ENCODE peak calls at places on chromosomes 7 and 10, in eight cellular contexts. One of them, this sample, is unnamed.

GRCh38 chr7:3649678-3650445 is 348.8 kb downstream of the SDK1 start:
- DNase-seq in Peyer's patch: no peak
- DNase-seq in Right ventricle myocardium superior: no peak
- DNase-seq in C1 segment of cervical spinal cord: no peak
- DNase-seq in stimulated activated CD8-positive, alpha-beta memory T cell treated with anti-CD3 and anti-CD28 coated beads, Interleukin-15, amount 100 ng/mL, for 24 hours: no peak
- DNase-seq in mesenchymal stem cell: peak; percentile 67
- DNase-seq in nephron progenitor cell: no peak
- DNase-seq in stimulated activated CD4-positive, alpha-beta T cell treated with anti-CD3 and anti-CD28 coated beads, TNF-alpha, amount 100 ng/mL, for 24 hours: no peak
- DNase-seq in this sample: no peak

GRCh38 chr7:141478845-141479244 is 72.4 kb upstream of the AGK start:
- DNase-seq in stimulated activated CD4-positive, alpha-beta T cell treated with anti-CD3 and anti-CD28 coated beads, TNF-alpha, amount 100 ng/mL, for 24 hours: no peak
- DNase-seq in mesenchymal stem cell: no peak
- DNase-seq in nephron progenitor cell: no peak
- DNase-seq in Right ventricle myocardium superior: no peak
- DNase-seq in Peyer's patch: no peak
- DNase-seq in C1 segment of cervical spinal cord: no peak
- DNase-seq in stimulated activated CD8-positive, alpha-beta memory T cell treated with anti-CD3 and anti-CD28 coated beads, Interleukin-15, amount 100 ng/mL, for 24 hours: no peak
- DNase-seq in this sample: no peak

GRCh38 chr10:129096340-129096984 is 370.6 kb upstream of the MGMT start:
- DNase-seq in stimulated activated CD8-positive, alpha-beta memory T cell treated with anti-CD3 and anti-CD28 coated beads, Interleukin-15, amount 100 ng/mL, for 24 hours: no peak
- DNase-seq in mesenchymal stem cell: peak; percentile 63
- DNase-seq in Right ventricle myocardium superior: peak; percentile 50
- DNase-seq in Peyer's patch: no peak
- DNase-seq in stimulated activated CD4-positive, alpha-beta T cell treated with anti-CD3 and anti-CD28 coated beads, TNF-alpha, amount 100 ng/mL, for 24 hours: no peak
- DNase-seq in C1 segment of cervical spinal cord: no peak
- DNase-seq in nephron progenitor cell: no peak
- DNase-seq in this sample: no peak

GRCh38 chr10:123154943-123155505 is 822 bp downstream of the BUB3 start:
- DNase-seq in Right ventricle myocardium superior: peak; percentile 61
- DNase-seq in mesenchymal stem cell: peak; percentile 65
- DNase-seq in C1 segment of cervical spinal cord: no peak
- DNase-seq in nephron progenitor cell: no peak
- DNase-seq in stimulated activated CD4-positive, alpha-beta T cell treated with anti-CD3 and anti-CD28 coated beads, TNF-alpha, amount 100 ng/mL, for 24 hours: no peak
- DNase-seq in stimulated activated CD8-positive, alpha-beta memory T cell treated with anti-CD3 and anti-CD28 coated beads, Interleukin-15, amount 100 ng/mL, for 24 hours: no peak
- DNase-seq in Peyer's patch: no peak
- DNase-seq in this sample: no peak

GRCh38 chr10:6269953-6270867 is 67.5 kb downstream of the PFKFB3 start:
- DNase-seq in C1 segment of cervical spinal cord: no peak
- DNase-seq in Right ventricle myocardium superior: no peak
- DNase-seq in stimulated activated CD8-positive, alpha-beta memory T cell treated with anti-CD3 and anti-CD28 coated beads, Interleukin-15, amount 100 ng/mL, for 24 hours: peak; percentile 26
- DNase-seq in mesenchymal stem cell: peak; percentile 54
- DNase-seq in stimulated activated CD4-positive, alpha-beta T cell treated with anti-CD3 and anti-CD28 coated beads, TNF-alpha, amount 100 ng/mL, for 24 hours: peak; percentile 21
- DNase-seq in Peyer's patch: no peak
- DNase-seq in nephron progenitor cell: no peak
- DNase-seq in this sample: no peak

GRCh38 chr10:117646718-117647117 is 104.2 kb downstream of the EMX2 start:
- DNase-seq in stimulated activated CD4-positive, alpha-beta T cell treated with anti-CD3 and anti-CD28 coated beads, TNF-alpha, amount 100 ng/mL, for 24 hours: no peak
- DNase-seq in nephron progenitor cell: no peak
- DNase-seq in mesenchymal stem cell: no peak
- DNase-seq in stimulated activated CD8-positive, alpha-beta memory T cell treated with anti-CD3 and anti-CD28 coated beads, Interleukin-15, amount 100 ng/mL, for 24 hours: no peak
- DNase-seq in C1 segment of cervical spinal cord: no peak
- DNase-seq in Peyer's patch: no peak
- DNase-seq in Right ventricle myocardium superior: no peak
- DNase-seq in this sample: no peak

GRCh38 chr7:56105508-56105907 is 768 bp downstream of the CHCHD2 start:
- DNase-seq in stimulated activated CD4-positive, alpha-beta T cell treated with anti-CD3 and anti-CD28 coated beads, TNF-alpha, amount 100 ng/mL, for 24 hours: no peak
- DNase-seq in C1 segment of cervical spinal cord: no peak
- DNase-seq in nephron progenitor cell: no peak
- DNase-seq in mesenchymal stem cell: peak; percentile 81
- DNase-seq in Peyer's patch: no peak
- DNase-seq in stimulated activated CD8-positive, alpha-beta memory T cell treated with anti-CD3 and anti-CD28 coated beads, Interleukin-15, amount 100 ng/mL, for 24 hours: no peak
- DNase-seq in Right ventricle myocardium superior: no peak
- DNase-seq in this sample: no peak

GRCh38 chr10:98382691-98383101 is 32.3 kb downstream of the PYROXD2 start:
- DNase-seq in mesenchymal stem cell: peak; percentile 25
- DNase-seq in nephron progenitor cell: no peak
- DNase-seq in stimulated activated CD8-positive, alpha-beta memory T cell treated with anti-CD3 and anti-CD28 coated beads, Interleukin-15, amount 100 ng/mL, for 24 hours: no peak
- DNase-seq in Peyer's patch: no peak
- DNase-seq in Right ventricle myocardium superior: no peak
- DNase-seq in C1 segment of cervical spinal cord: no peak
- DNase-seq in stimulated activated CD4-positive, alpha-beta T cell treated with anti-CD3 and anti-CD28 coated beads, TNF-alpha, amount 100 ng/mL, for 24 hours: no peak
- DNase-seq in this sample: no peak

GRCh38 chr10:61821153-61821552 is 80.3 kb upstream of the ARID5B start:
- DNase-seq in Peyer's patch: no peak
- DNase-seq in Right ventricle myocardium superior: no peak
- DNase-seq in nephron progenitor cell: no peak
- DNase-seq in stimulated activated CD4-positive, alpha-beta T cell treated with anti-CD3 and anti-CD28 coated beads, TNF-alpha, amount 100 ng/mL, for 24 hours: no peak
- DNase-seq in stimulated activated CD8-positive, alpha-beta memory T cell treated with anti-CD3 and anti-CD28 coated beads, Interleukin-15, amount 100 ng/mL, for 24 hours: no peak
- DNase-seq in C1 segment of cervical spinal cord: no peak
- DNase-seq in mesenchymal stem cell: peak; percentile 47
- DNase-seq in this sample: no peak

GRCh38 chr10:124671486-124672075 is 72.6 kb downstream of the FAM53B start:
- DNase-seq in nephron progenitor cell: peak; percentile 31
- DNase-seq in stimulated activated CD8-positive, alpha-beta memory T cell treated with anti-CD3 and anti-CD28 coated beads, Interleukin-15, amount 100 ng/mL, for 24 hours: no peak
- DNase-seq in Right ventricle myocardium superior: peak; percentile 71
- DNase-seq in C1 segment of cervical spinal cord: no peak
- DNase-seq in mesenchymal stem cell: peak; percentile 42
- DNase-seq in Peyer's patch: no peak
- DNase-seq in stimulated activated CD4-positive, alpha-beta T cell treated with anti-CD3 and anti-CD28 coated beads, TNF-alpha, amount 100 ng/mL, for 24 hours: no peak
- DNase-seq in this sample: no peak

GRCh38 chr10:12221323-12222298 is 25.6 kb downstream of the CDC123 start:
- DNase-seq in Peyer's patch: no peak
- DNase-seq in mesenchymal stem cell: peak; percentile 22
- DNase-seq in stimulated activated CD8-positive, alpha-beta memory T cell treated with anti-CD3 and anti-CD28 coated beads, Interleukin-15, amount 100 ng/mL, for 24 hours: no peak
- DNase-seq in nephron progenitor cell: no peak
- DNase-seq in C1 segment of cervical spinal cord: no peak
- DNase-seq in stimulated activated CD4-positive, alpha-beta T cell treated with anti-CD3 and anti-CD28 coated beads, TNF-alpha, amount 100 ng/mL, for 24 hours: no peak
- DNase-seq in Right ventricle myocardium superior: no peak
- DNase-seq in this sample: no peak

GRCh38 chr7:50713357-50713965 is 69.2 kb downstream of the GRB10 start:
- DNase-seq in mesenchymal stem cell: no peak
- DNase-seq in Peyer's patch: no peak
- DNase-seq in stimulated activated CD8-positive, alpha-beta memory T cell treated with anti-CD3 and anti-CD28 coated beads, Interleukin-15, amount 100 ng/mL, for 24 hours: no peak
- DNase-seq in C1 segment of cervical spinal cord: no peak
- DNase-seq in stimulated activated CD4-positive, alpha-beta T cell treated with anti-CD3 and anti-CD28 coated beads, TNF-alpha, amount 100 ng/mL, for 24 hours: no peak
- DNase-seq in Right ventricle myocardium superior: no peak
- DNase-seq in nephron progenitor cell: no peak
- DNase-seq in this sample: no peak

GRCh38 chr7:149459540-149460433 is 1.1 kb downstream of the ZNF777 start:
- DNase-seq in C1 segment of cervical spinal cord: no peak
- DNase-seq in mesenchymal stem cell: peak; percentile 20
- DNase-seq in nephron progenitor cell: peak; percentile 54
- DNase-seq in stimulated activated CD4-positive, alpha-beta T cell treated with anti-CD3 and anti-CD28 coated beads, TNF-alpha, amount 100 ng/mL, for 24 hours: no peak
- DNase-seq in stimulated activated CD8-positive, alpha-beta memory T cell treated with anti-CD3 and anti-CD28 coated beads, Interleukin-15, amount 100 ng/mL, for 24 hours: no peak
- DNase-seq in Peyer's patch: no peak
- DNase-seq in Right ventricle myocardium superior: no peak
- DNase-seq in this sample: peak; percentile 33

GRCh38 chr10:10093035-10093434 is 924.6 kb upstream of the CELF2 start:
- DNase-seq in stimulated activated CD4-positive, alpha-beta T cell treated with anti-CD3 and anti-CD28 coated beads, TNF-alpha, amount 100 ng/mL, for 24 hours: no peak
- DNase-seq in mesenchymal stem cell: no peak
- DNase-seq in Peyer's patch: no peak
- DNase-seq in stimulated activated CD8-positive, alpha-beta memory T cell treated with anti-CD3 and anti-CD28 coated beads, Interleukin-15, amount 100 ng/mL, for 24 hours: no peak
- DNase-seq in C1 segment of cervical spinal cord: no peak
- DNase-seq in Right ventricle myocardium superior: no peak
- DNase-seq in nephron progenitor cell: no peak
- DNase-seq in this sample: no peak

GRCh38 chr10:27372095-27372494 is 131.5 kb upstream of the ACBD5 start:
- DNase-seq in stimulated activated CD4-positive, alpha-beta T cell treated with anti-CD3 and anti-CD28 coated beads, TNF-alpha, amount 100 ng/mL, for 24 hours: no peak
- DNase-seq in Right ventricle myocardium superior: no peak
- DNase-seq in stimulated activated CD8-positive, alpha-beta memory T cell treated with anti-CD3 and anti-CD28 coated beads, Interleukin-15, amount 100 ng/mL, for 24 hours: no peak
- DNase-seq in C1 segment of cervical spinal cord: no peak
- DNase-seq in nephron progenitor cell: no peak
- DNase-seq in Peyer's patch: no peak
- DNase-seq in mesenchymal stem cell: no peak
- DNase-seq in this sample: no peak

GRCh38 chr7:157000741-157001653 is 9.5 kb downstream of the MNX1 start:
- DNase-seq in stimulated activated CD4-positive, alpha-beta T cell treated with anti-CD3 and anti-CD28 coated beads, TNF-alpha, amount 100 ng/mL, for 24 hours: no peak
- DNase-seq in C1 segment of cervical spinal cord: no peak
- DNase-seq in Right ventricle myocardium superior: no peak
- DNase-seq in mesenchymal stem cell: peak; percentile 13
- DNase-seq in nephron progenitor cell: no peak
- DNase-seq in stimulated activated CD8-positive, alpha-beta memory T cell treated with anti-CD3 and anti-CD28 coated beads, Interleukin-15, amount 100 ng/mL, for 24 hours: no peak
- DNase-seq in Peyer's patch: peak; percentile 46
- DNase-seq in this sample: no peak

GRCh38 chr7:11847336-11847735 is 15.3 kb upstream of the THSD7A start:
- DNase-seq in mesenchymal stem cell: no peak
- DNase-seq in nephron progenitor cell: no peak
- DNase-seq in stimulated activated CD4-positive, alpha-beta T cell treated with anti-CD3 and anti-CD28 coated beads, TNF-alpha, amount 100 ng/mL, for 24 hours: no peak
- DNase-seq in stimulated activated CD8-positive, alpha-beta memory T cell treated with anti-CD3 and anti-CD28 coated beads, Interleukin-15, amount 100 ng/mL, for 24 hours: no peak
- DNase-seq in Right ventricle myocardium superior: no peak
- DNase-seq in Peyer's patch: no peak
- DNase-seq in C1 segment of cervical spinal cord: no peak
- DNase-seq in this sample: no peak

GRCh38 chr7:106346678-106347217 is 62.0 kb upstream of the NAMPT start:
- DNase-seq in nephron progenitor cell: no peak
- DNase-seq in stimulated activated CD8-positive, alpha-beta memory T cell treated with anti-CD3 and anti-CD28 coated beads, Interleukin-15, amount 100 ng/mL, for 24 hours: no peak
- DNase-seq in stimulated activated CD4-positive, alpha-beta T cell treated with anti-CD3 and anti-CD28 coated beads, TNF-alpha, amount 100 ng/mL, for 24 hours: no peak
- DNase-seq in Peyer's patch: no peak
- DNase-seq in Right ventricle myocardium superior: no peak
- DNase-seq in C1 segment of cervical spinal cord: no peak
- DNase-seq in mesenchymal stem cell: peak; percentile 98
- DNase-seq in this sample: no peak

GRCh38 chr10:3233486-3233990 is 61.0 kb upstream of the PITRM1 start:
- DNase-seq in Peyer's patch: no peak
- DNase-seq in mesenchymal stem cell: no peak
- DNase-seq in stimulated activated CD8-positive, alpha-beta memory T cell treated with anti-CD3 and anti-CD28 coated beads, Interleukin-15, amount 100 ng/mL, for 24 hours: no peak
- DNase-seq in Right ventricle myocardium superior: no peak
- DNase-seq in C1 segment of cervical spinal cord: no peak
- DNase-seq in nephron progenitor cell: no peak
- DNase-seq in stimulated activated CD4-positive, alpha-beta T cell treated with anti-CD3 and anti-CD28 coated beads, TNF-alpha, amount 100 ng/mL, for 24 hours: no peak
- DNase-seq in this sample: no peak

GRCh38 chr7:1758417-1758858 is 88.4 kb downstream of the ELFN1 start:
- DNase-seq in C1 segment of cervical spinal cord: no peak
- DNase-seq in Right ventricle myocardium superior: no peak
- DNase-seq in mesenchymal stem cell: peak; percentile 4
- DNase-seq in stimulated activated CD4-positive, alpha-beta T cell treated with anti-CD3 and anti-CD28 coated beads, TNF-alpha, amount 100 ng/mL, for 24 hours: no peak
- DNase-seq in stimulated activated CD8-positive, alpha-beta memory T cell treated with anti-CD3 and anti-CD28 coated beads, Interleukin-15, amount 100 ng/mL, for 24 hours: no peak
- DNase-seq in nephron progenitor cell: no peak
- DNase-seq in Peyer's patch: no peak
- DNase-seq in this sample: no peak

GRCh38 chr7:100044719-100045118 is 4.9 kb upstream of the ZSCAN21 start:
- DNase-seq in Peyer's patch: no peak
- DNase-seq in stimulated activated CD4-positive, alpha-beta T cell treated with anti-CD3 and anti-CD28 coated beads, TNF-alpha, amount 100 ng/mL, for 24 hours: no peak
- DNase-seq in mesenchymal stem cell: no peak
- DNase-seq in C1 segment of cervical spinal cord: no peak
- DNase-seq in nephron progenitor cell: no peak
- DNase-seq in Right ventricle myocardium superior: no peak
- DNase-seq in stimulated activated CD8-positive, alpha-beta memory T cell treated with anti-CD3 and anti-CD28 coated beads, Interleukin-15, amount 100 ng/mL, for 24 hours: no peak
- DNase-seq in this sample: no peak

GRCh38 chr7:1794888-1795542 is 124.9 kb downstream of the ELFN1 start:
- DNase-seq in stimulated activated CD4-positive, alpha-beta T cell treated with anti-CD3 and anti-CD28 coated beads, TNF-alpha, amount 100 ng/mL, for 24 hours: no peak
- DNase-seq in Peyer's patch: no peak
- DNase-seq in Right ventricle myocardium superior: no peak
- DNase-seq in stimulated activated CD8-positive, alpha-beta memory T cell treated with anti-CD3 and anti-CD28 coated beads, Interleukin-15, amount 100 ng/mL, for 24 hours: no peak
- DNase-seq in C1 segment of cervical spinal cord: no peak
- DNase-seq in nephron progenitor cell: no peak
- DNase-seq in mesenchymal stem cell: no peak
- DNase-seq in this sample: no peak